ENCODE peak calls at places on chromosomes 1 and 21, in four cellular contexts. One of them, this sample, is unnamed.

GRCh38 chr1:231774719-231775322 is 148.2 kb downstream of the DISC1 start:
- DNase-seq in GM23248: no peak
- DNase-seq in astrocyte: no peak
- DNase-seq in DND-41: no peak
- DNase-seq in this sample: no peak

GRCh38 chr1:72286401-72286800 is 4.1 kb upstream of the NEGR1 start:
- DNase-seq in GM23248: no peak
- DNase-seq in astrocyte: no peak
- DNase-seq in DND-41: no peak
- DNase-seq in this sample: no peak

GRCh38 chr1:22662986-22663408 is 10.0 kb downstream of the C1QB start:
- DNase-seq in GM23248: no peak
- DNase-seq in astrocyte: no peak
- DNase-seq in DND-41: no peak
- DNase-seq in this sample: no peak

GRCh38 chr1:234199476-234200127 is 173.7 kb upstream of the COA6 start:
- DNase-seq in GM23248: peak
- DNase-seq in astrocyte: peak
- DNase-seq in DND-41: no peak
- DNase-seq in this sample: no peak

GRCh38 chr1:84152649-84153056 is 8.6 kb downstream of the PRKACB start:
- DNase-seq in GM23248: no peak
- DNase-seq in astrocyte: peak
- DNase-seq in DND-41: no peak
- DNase-seq in this sample: no peak

GRCh38 chr1:2385606-2386280 is 5.6 kb downstream of the MORN1 start:
- DNase-seq in GM23248: no peak
- DNase-seq in astrocyte: no peak
- DNase-seq in DND-41: no peak
- DNase-seq in this sample: no peak

GRCh38 chr1:177817969-177818872 is 151.6 kb downstream of the SEC16B start:
- DNase-seq in GM23248: no peak
- DNase-seq in astrocyte: no peak
- DNase-seq in DND-41: no peak
- DNase-seq in this sample: peak

GRCh38 chr1:74755475-74755874 is 22.5 kb downstream of the TYW3 start:
- DNase-seq in GM23248: no peak
- DNase-seq in astrocyte: no peak
- DNase-seq in DND-41: no peak
- DNase-seq in this sample: no peak

GRCh38 chr1:202189012-202189790 is 4.4 kb upstream of the LGR6 start:
- DNase-seq in GM23248: peak
- DNase-seq in astrocyte: no peak
- DNase-seq in DND-41: peak
- DNase-seq in this sample: peak

GRCh38 chr1:77872645-77873044 is 15.8 kb upstream of the NEXN start:
- DNase-seq in GM23248: no peak
- DNase-seq in astrocyte: no peak
- DNase-seq in DND-41: no peak
- DNase-seq in this sample: no peak

GRCh38 chr1:37794372-37795339 is 1.0 kb downstream of the MANEAL start:
- DNase-seq in GM23248: no peak
- DNase-seq in astrocyte: no peak
- DNase-seq in DND-41: peak
- DNase-seq in this sample: peak

GRCh38 chr21:33231526-33231925 is 1.8 kb downstream of the IFNAR2 start:
- DNase-seq in GM23248: no peak
- DNase-seq in astrocyte: no peak
- DNase-seq in DND-41: no peak
- DNase-seq in this sample: no peak

GRCh38 chr1:204612326-204612725 is 73.2 kb downstream of the LRRN2 start:
- DNase-seq in GM23248: no peak
- DNase-seq in astrocyte: no peak
- DNase-seq in DND-41: no peak
- DNase-seq in this sample: no peak

GRCh38 chr1:90835172-90835660 is 118.1 kb upstream of the BARHL2 start:
- DNase-seq in GM23248: peak
- DNase-seq in astrocyte: no peak
- DNase-seq in DND-41: no peak
- DNase-seq in this sample: no peak

GRCh38 chr1:90837420-90837819 is 120.3 kb upstream of the BARHL2 start:
- DNase-seq in GM23248: no peak
- DNase-seq in astrocyte: no peak
- DNase-seq in DND-41: no peak
- DNase-seq in this sample: no peak

GRCh38 chr1:90834354-90835171 is 117.5 kb upstream of the BARHL2 start:
- DNase-seq in GM23248: peak
- DNase-seq in astrocyte: no peak
- DNase-seq in DND-41: no peak
- DNase-seq in this sample: no peak

GRCh38 chr1:90835661-90836344 is 118.7 kb upstream of the BARHL2 start:
- DNase-seq in GM23248: peak
- DNase-seq in astrocyte: no peak
- DNase-seq in DND-41: no peak
- DNase-seq in this sample: no peak

DNA sequence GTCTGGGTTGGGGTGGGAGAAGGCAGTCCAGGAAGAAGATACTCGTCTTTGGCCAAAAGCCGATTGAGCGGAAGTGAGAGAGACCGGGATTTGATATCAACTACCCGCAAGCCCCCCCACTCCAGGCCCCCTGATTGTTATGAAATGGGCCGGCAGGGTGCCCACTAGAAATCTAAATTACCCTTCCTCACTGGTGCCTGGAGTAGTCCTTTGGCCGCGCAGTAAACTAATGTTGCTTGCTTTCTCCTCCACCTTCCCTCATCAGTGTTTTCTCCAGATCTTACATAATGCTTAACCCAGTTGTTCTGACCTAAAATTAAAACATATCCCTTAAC is 119.2 kb upstream of the BARHL2 start:
- DNase-seq in GM23248: no peak
- DNase-seq in astrocyte: no peak
- DNase-seq in DND-41: no peak
- DNase-seq in this sample: no peak
- H3K9ac ChIP-seq in GM23248: no peak
- H3K9ac ChIP-seq in astrocyte: no peak
- H3K9ac ChIP-seq in DND-41: no peak
- H3K9ac ChIP-seq in this sample: no peak

DNA sequence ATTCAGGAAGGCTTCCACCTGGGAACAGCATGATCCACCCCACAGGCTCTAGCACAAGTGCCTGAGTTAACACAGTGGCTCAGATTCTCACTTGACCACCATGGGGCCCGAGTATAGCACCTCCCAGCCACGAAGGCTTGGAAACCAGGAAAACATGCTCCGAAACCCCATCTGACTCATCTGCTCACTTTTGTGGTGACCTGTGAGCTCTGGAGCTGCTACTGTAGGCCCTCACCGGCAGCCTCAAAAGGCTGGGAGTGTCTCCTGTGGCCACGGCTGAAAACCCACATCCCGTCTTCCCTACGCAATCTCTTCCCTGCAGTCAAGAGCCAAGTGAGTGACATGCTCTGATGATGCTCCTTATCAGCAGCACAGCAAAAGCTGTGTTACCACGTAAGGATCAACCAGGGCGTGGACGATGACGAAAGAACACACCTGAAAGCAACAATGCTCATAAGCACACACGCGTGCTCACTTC is 81.4 kb downstream of the TGFBR3 start:
- DNase-seq in GM23248: no peak
- DNase-seq in astrocyte: peak
- DNase-seq in DND-41: peak
- DNase-seq in this sample: no peak
- H3K27ac ChIP-seq in GM23248: no peak
- H3K27ac ChIP-seq in astrocyte: no peak
- H3K27ac ChIP-seq in DND-41: no peak
- H3K27ac ChIP-seq in this sample: peak

DNA sequence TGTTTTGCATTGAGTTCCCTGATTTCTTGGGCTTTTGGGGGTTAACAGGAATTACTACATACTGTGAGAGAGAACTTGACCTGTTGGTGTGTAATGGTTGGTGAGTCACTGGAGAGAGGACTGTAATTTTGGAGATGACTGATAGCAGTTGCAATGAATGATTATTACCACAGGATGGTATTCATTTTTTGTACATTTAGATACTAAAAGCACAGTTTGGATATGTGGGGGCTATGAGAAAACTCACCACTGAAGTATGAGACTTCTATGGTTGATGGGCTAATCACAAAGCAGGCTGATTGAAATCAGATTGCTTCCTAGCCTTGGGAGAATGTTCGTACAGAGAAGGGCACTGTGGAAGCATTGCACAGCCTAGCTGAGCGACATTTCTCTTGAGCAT is 1571.3 kb upstream of the PRMT6 start:
- DNase-seq in GM23248: peak
- DNase-seq in astrocyte: peak
- DNase-seq in DND-41: no peak
- DNase-seq in this sample: no peak
- H2AFZ ChIP-seq in GM23248: peak
- H2AFZ ChIP-seq in astrocyte: peak
- H2AFZ ChIP-seq in DND-41: no peak
- H2AFZ ChIP-seq in this sample: no peak

GRCh38 chr1:244788493-244789275 is 46.8 kb upstream of the COX20 start:
- DNase-seq in GM23248: no peak
- DNase-seq in astrocyte: no peak
- DNase-seq in DND-41: no peak
- DNase-seq in this sample: no peak
- H3K9ac ChIP-seq in GM23248: no peak
- H3K9ac ChIP-seq in astrocyte: no peak
- H3K9ac ChIP-seq in DND-41: no peak
- H3K9ac ChIP-seq in this sample: no peak

GRCh38 chr1:119653839-119654170 is 5.7 kb upstream of the ZNF697 start:
- DNase-seq in GM23248: peak
- DNase-seq in astrocyte: peak
- DNase-seq in DND-41: no peak
- DNase-seq in this sample: no peak

GRCh38 chr1:119659628-119660027 is 11.6 kb upstream of the ZNF697 start:
- DNase-seq in GM23248: no peak
- DNase-seq in astrocyte: no peak
- DNase-seq in DND-41: no peak
- DNase-seq in this sample: no peak

GRCh38 chr1:119653135-119653838 is 5.2 kb upstream of the ZNF697 start:
- DNase-seq in GM23248: no peak
- DNase-seq in astrocyte: no peak
- DNase-seq in DND-41: no peak
- DNase-seq in this sample: no peak

GRCh38 chr1:119655160-119655559 is 7.1 kb upstream of the ZNF697 start:
- DNase-seq in GM23248: no peak
- DNase-seq in astrocyte: no peak
- DNase-seq in DND-41: no peak
- DNase-seq in this sample: no peak

DNA sequence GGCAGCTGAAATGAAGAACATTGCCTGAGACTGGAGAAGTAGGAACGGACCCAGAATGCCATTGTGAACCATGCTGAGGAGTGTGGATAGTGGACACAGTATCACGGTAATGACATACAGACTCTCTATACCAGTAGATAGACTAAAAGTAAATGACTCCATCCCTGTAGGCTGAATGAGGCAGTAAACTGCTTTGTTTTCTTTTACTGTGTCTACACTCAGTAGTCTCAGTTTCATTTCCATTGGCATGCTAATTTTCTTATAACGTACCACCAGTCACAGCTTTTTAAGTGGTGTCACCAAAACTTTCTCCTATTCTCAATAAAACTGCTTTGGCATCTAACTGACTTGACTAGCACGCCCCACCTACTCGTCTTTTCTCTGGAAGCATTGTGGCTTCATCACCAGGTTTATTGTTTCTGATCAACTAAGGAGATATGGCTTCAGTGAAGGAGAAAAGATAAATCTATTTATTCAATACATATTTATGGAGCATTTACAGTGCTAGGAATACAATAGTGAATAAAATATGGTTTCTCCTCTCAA is 8.4 kb upstream of the ZNF697 start:
- DNase-seq in GM23248: no peak
- DNase-seq in astrocyte: no peak
- DNase-seq in DND-41: no peak
- DNase-seq in this sample: peak
- H3K27ac ChIP-seq in GM23248: no peak
- H3K27ac ChIP-seq in astrocyte: no peak
- H3K27ac ChIP-seq in DND-41: no peak
- H3K27ac ChIP-seq in this sample: no peak

This sample was measured in MM.1S.